ENCODE peak calls at places on chromosomes 12 and 14, in five cellular contexts. E is T follicular helper cell, L is ovary, I is germinal center, M is Calu3. D is an unnamed sample.
A peak's percentile ranks its signal among the peaks of the same experiment; 100 is the strongest.

GRCh38 chr14:80535171-80535570 is 323.9 kb upstream of the DIO2 start:
- DNase-seq in E (no peak), L (no peak), I (no peak), M (no peak), D (no peak)

GRCh38 chr14:31206536-31207286 is 882 bp downstream of the HECTD1 start:
- DNase-seq in E (peak; percentile 19), L (no peak), I (peak; percentile 48), M (peak; percentile 23), D (no peak)

GRCh38 chr12:19369691-19370148 is 69.6 kb upstream of the AEBP2 start:
- DNase-seq in E (no peak), L (no peak), I (no peak), M (no peak), D (no peak)

GRCh38 chr12:11344504-11344903 is 34.3 kb upstream of the PRB4 start:
- DNase-seq in E (no peak), L (no peak), I (no peak), M (no peak), D (no peak)

GRCh38 chr12:113884392-113884791 is 81.7 kb downstream of the RBM19 start:
- DNase-seq in E (no peak), L (no peak), I (no peak), M (no peak), D (no peak)

GRCh38 chr14:39474416-39474911 is 42.2 kb upstream of the FBXO33 start:
- DNase-seq in E (no peak), L (no peak), I (no peak), M (no peak), D (no peak)

GRCh38 chr12:121295746-121296617 is 527 bp downstream of the CAMKK2 start:
- DNase-seq in E (no peak), L (peak; percentile 64), I (peak; percentile 26), M (peak; percentile 43), D (no peak)

GRCh38 chr12:78359530-78359929 is 505.0 kb upstream of the SYT1 start:
- DNase-seq in E (no peak), L (peak; percentile 73), I (no peak), M (no peak), D (peak; percentile 68)

GRCh38 chr12:7219599-7220243 is 30.2 kb downstream of the PEX5 start:
- DNase-seq in E (peak; percentile 62), L (peak; percentile 41), I (peak; percentile 64), M (peak; percentile 72), D (peak; percentile 42)

GRCh38 chr12:19030180-19030579 is 99.4 kb upstream of the PLEKHA5 start:
- DNase-seq in E (no peak), L (no peak), I (no peak), M (no peak), D (no peak)

GRCh38 chr14:91383439-91383838 is 34.2 kb downstream of the CCDC88C start:
- DNase-seq in E (no peak), L (no peak), I (no peak), M (no peak), D (no peak)

GRCh38 chr12:124428136-124428791 is 133.4 kb downstream of the RFLNA start:
- DNase-seq in E (no peak), L (no peak), I (no peak), M (no peak), D (peak; percentile 80)

GRCh38 chr14:68112456-68112855 is 292.9 kb downstream of the RAD51B start:
- DNase-seq in E (no peak), L (no peak), I (no peak), M (no peak), D (no peak)

GRCh38 chr14:39217214-39217879 is 16.4 kb upstream of the MIA2 start:
- DNase-seq in E (no peak), L (no peak), I (no peak), M (no peak), D (no peak)

GRCh38 chr12:88184196-88184595 is 42.1 kb downstream of the TMTC3 start:
- DNase-seq in E (no peak), L (no peak), I (no peak), M (no peak), D (no peak)

GRCh38 chr12:96886998-96887677 is 19.9 kb upstream of the NEDD1 start:
- DNase-seq in E (no peak), L (peak; percentile 37), I (no peak), M (no peak), D (peak; percentile 55)

GRCh38 chr12:51689972-51690371 is 98.9 kb downstream of the SCN8A start:
- DNase-seq in E (no peak), L (no peak), I (no peak), M (no peak), D (no peak)

GRCh38 chr12:84136862-84137367 is 775.7 kb downstream of the SLC6A15 start:
- DNase-seq in E (no peak), L (no peak), I (no peak), M (no peak), D (no peak)

GRCh38 chr12:47281667-47282171 is 202.0 kb upstream of the AMIGO2 start:
- DNase-seq in E (no peak), L (no peak), I (no peak), M (no peak), D (no peak)

GRCh38 chr12:43655586-43655985 is 103.0 kb downstream of the PUS7L start:
- DNase-seq in E (no peak), L (no peak), I (no peak), M (no peak), D (no peak)

GRCh38 chr14:104856157-104856868 is 8.8 kb upstream of the CEP170B start:
- DNase-seq in E (no peak), L (no peak), I (no peak), M (no peak), D (no peak)

GRCh38 chr14:73567951-73568885 is 795 bp upstream of the ACOT2 start:
- DNase-seq in E (no peak), L (no peak), I (no peak), M (no peak), D (no peak)

GRCh38 chr14:91405241-91405721 is 12.3 kb downstream of the CCDC88C start:
- DNase-seq in E (peak; percentile 61), L (no peak), I (no peak), M (no peak), D (no peak)

GRCh38 chr14:100824156-100824555 is 1.8 kb upstream of the MEG3 start:
- DNase-seq in E (no peak), L (peak; percentile 57), I (peak; percentile 79), M (no peak), D (no peak)

GRCh38 chr12:9615420-9616135 is 7.9 kb upstream of the KLRB1 start:
- DNase-seq in E (no peak), L (no peak), I (peak; percentile 35), M (no peak), D (no peak)

GRCh38 chr14:32560213-32560857 is 231.2 kb downstream of the AKAP6 start:
- DNase-seq in E (no peak), L (peak; percentile 19), I (peak; percentile 14), M (peak; percentile 64), D (peak; percentile 33)

GRCh38 chr12:16939871-16940306 is 333.9 kb upstream of the LMO3 start:
- DNase-seq in E (no peak), L (no peak), I (peak; percentile 47), M (peak; percentile 76), D (no peak)

GRCh38 chr14:25833341-25834121 is 764.3 kb downstream of the NOVA1 start:
- DNase-seq in E (no peak), L (no peak), I (no peak), M (no peak), D (peak; percentile 19)

GRCh38 chr12:124938066-124938465 is 23.6 kb upstream of the UBC start:
- DNase-seq in E (no peak), L (no peak), I (no peak), M (no peak), D (no peak)

GRCh38 chr12:45425426-45425825 is 209.5 kb downstream of the ANO6 start:
- DNase-seq in E (no peak), L (no peak), I (no peak), M (no peak), D (no peak)

GRCh38 chr12:48197549-48197966 is 5.5 kb downstream of the OR10AD1 start:
- DNase-seq in E (no peak), L (no peak), I (peak; percentile 55), M (peak; percentile 8), D (peak; percentile 30)

GRCh38 chr14:87102979-87103378 is 890.0 kb downstream of the GALC start:
- DNase-seq in E (no peak), L (no peak), I (no peak), M (no peak), D (no peak)

GRCh38 chr14:83208346-83208745 is 1674.7 kb upstream of the SEL1L start:
- DNase-seq in E (no peak), L (no peak), I (no peak), M (no peak), D (no peak)

D was measured in uterus.